ENCODE peak calls at places on chromosome 1, in eight cellular contexts. O is T-helper 9 cell; M is activated CD4-positive, alpha-beta T cell treated with anti-CD3 and anti-CD28 coated beads for 48 hours; U is uterus; Z is heart left ventricle; Q is Peyer's patch; I is stimulated activated CD4-positive, alpha-beta T cell treated with anti-CD3 and anti-CD28 coated beads, Interleukin-1b, Interleukin-23, amount 100 ng/mL, for 24 hours; J is HEK293T. V is an unnamed sample.

GRCh38 chr1:29284961-29285560 is 48.7 kb downstream of the PTPRU start:
- DNase-seq in Q (no peak), O (no peak), U (no peak), I (no peak), M (no peak), Z (no peak), J (no peak), V (no peak)

GRCh38 chr1:9340864-9341263 is 48.2 kb downstream of the SPSB1 start:
- DNase-seq in Q (no peak), Z (no peak), J (no peak), O (no peak), I (no peak), M (no peak), U (no peak), V (no peak)

GRCh38 chr1:115987623-115988022 is 11.3 kb downstream of the SLC22A15 start:
- DNase-seq in O (no peak), I (no peak), J (no peak), Z (no peak), U (no peak), Q (no peak), M (no peak), V (no peak)

GRCh38 chr1:235473808-235474207 is 30.4 kb downstream of the B3GALNT2 start:
- DNase-seq in J (no peak), Q (no peak), I (no peak), O (no peak), Z (no peak), M (no peak), U (no peak), V (no peak)

GRCh38 chr1:162193201-162193600 is 123.7 kb downstream of the NOS1AP start:
- DNase-seq in J (no peak), U (no peak), Q (no peak), I (no peak), M (no peak), O (no peak), Z (no peak), V (no peak)

GRCh38 chr1:12172959-12173358 is 6.2 kb downstream of the TNFRSF1B start:
- DNase-seq in M (no peak), J (no peak), Z (no peak), Q (no peak), O (no peak), I (no peak), U (no peak), V (no peak)

GRCh38 chr1:185864331-185864730 is 130.1 kb downstream of the HMCN1 start:
- DNase-seq in I (no peak), O (no peak), J (no peak), M (no peak), Z (no peak), Q (no peak), U (no peak), V (no peak)

GRCh38 chr1:38454236-38454635 is 405.3 kb downstream of the RRAGC start:
- DNase-seq in I (no peak), Q (no peak), U (no peak), Z (no peak), O (no peak), M (no peak), J (no peak), V (no peak)

GRCh38 chr1:211198111-211198510 is 61.1 kb upstream of the RCOR3 start:
- DNase-seq in U (no peak), Q (no peak), I (no peak), Z (no peak), M (no peak), J (no peak), O (no peak), V (peak)

GRCh38 chr1:100719490-100719889 is at the start of gene VCAM1:
- DNase-seq in Z (peak), Q (no peak), M (no peak), O (no peak), I (no peak), J (no peak), U (no peak), V (no peak)

GRCh38 chr1:221440658-221441057 is 301.2 kb downstream of the DUSP10 start:
- DNase-seq in M (no peak), U (no peak), Q (no peak), O (no peak), Z (no peak), J (no peak), I (no peak), V (no peak)

GRCh38 chr1:226108935-226109828 is 46.7 kb downstream of the H3-3A start:
- DNase-seq in J (no peak), Z (peak), M (no peak), I (no peak), O (no peak), Q (no peak), U (peak), V (no peak)

GRCh38 chr1:119711804-119712341 is at the start of gene PHGDH:
- DNase-seq in J (peak), U (peak), Q (peak), M (peak), Z (peak), I (peak), O (no peak), V (peak)

GRCh38 chr1:232899839-232900238 is 50.6 kb upstream of the NTPCR start:
- DNase-seq in O (no peak), U (no peak), Q (no peak), Z (no peak), M (no peak), I (no peak), J (no peak), V (no peak)

GRCh38 chr1:68320349-68320748 is 88.0 kb upstream of the WLS start:
- DNase-seq in M (no peak), U (no peak), I (no peak), Z (no peak), J (no peak), O (no peak), Q (no peak), V (no peak)

GRCh38 chr1:23394664-23395063 is 25.0 kb upstream of the ZNF436 start:
- DNase-seq in Q (peak), O (no peak), U (peak), M (no peak), I (no peak), J (no peak), Z (peak), V (no peak)

GRCh38 chr1:19517017-19517416 is 31.7 kb upstream of the CAPZB start:
- DNase-seq in Z (no peak), U (no peak), O (no peak), I (no peak), M (no peak), Q (no peak), J (no peak), V (no peak)

GRCh38 chr1:161215079-161215478 is at the start of gene FCER1G:
- DNase-seq in Z (peak), J (no peak), U (no peak), Q (no peak), I (no peak), O (no peak), M (no peak), V (no peak)

GRCh38 chr1:84174051-84174556 is 30.0 kb downstream of the PRKACB start:
- DNase-seq in I (no peak), U (no peak), J (no peak), M (no peak), Z (no peak), Q (no peak), O (no peak), V (peak)

GRCh38 chr1:115867216-115867615 is 26.3 kb upstream of the NHLH2 start:
- DNase-seq in I (no peak), O (no peak), M (no peak), J (no peak), Z (no peak), U (no peak), Q (no peak), V (no peak)

GRCh38 chr1:150259217-150259616 is 1.6 kb downstream of the CA14 start:
- DNase-seq in U (no peak), I (no peak), O (no peak), Q (no peak), J (peak), M (no peak), Z (no peak), V (no peak)

GRCh38 chr1:198529414-198529813 is 11.1 kb downstream of the ATP6V1G3 start:
- DNase-seq in M (no peak), I (no peak), J (no peak), Z (no peak), O (no peak), U (no peak), Q (no peak), V (peak)

V was measured in HTR-8/SVneo.